ENCODE peak calls at places on chromosome 2, in six cellular contexts. K, C, O, Y, F and A are unnamed samples.

GRCh38 chr2:158539176-158539895 is 82.6 kb downstream of the PKP4 start:
- DNase-seq in K (no peak), C (no peak), O (peak), Y (no peak), F (peak), A (no peak)

GRCh38 chr2:186570587-186570986 is 19.3 kb upstream of the ITGAV start:
- DNase-seq in K (peak), C (no peak), O (no peak), Y (no peak), F (peak), A (no peak)

GRCh38 chr2:206488623-206489022 is 45.3 kb downstream of the ADAM23 start:
- DNase-seq in K (no peak), C (no peak), O (no peak), Y (no peak), F (no peak), A (no peak)

GRCh38 chr2:1625281-1626001 is 118.9 kb downstream of the PXDN start:
- DNase-seq in K (no peak), C (peak), O (no peak), Y (peak), F (peak), A (no peak)

GRCh38 chr2:28648147-28648546 is 103.5 kb upstream of the PPP1CB start:
- DNase-seq in K (no peak), C (no peak), O (no peak), Y (no peak), F (no peak), A (no peak)

GRCh38 chr2:240136013-240136670 is at the start of gene COPS9:
- DNase-seq in K (peak), C (peak), O (peak), Y (peak), F (peak), A (peak)

GRCh38 chr2:161552015-161552414 is 72.2 kb upstream of the SLC4A10 start:
- DNase-seq in K (no peak), C (no peak), O (no peak), Y (no peak), F (peak), A (no peak)

GRCh38 chr2:99818842-99819241 is 323.5 kb downstream of the AFF3 start:
- DNase-seq in K (no peak), C (no peak), O (no peak), Y (no peak), F (peak), A (no peak)

GRCh38 chr2:214481204-214481603 is 70.3 kb downstream of the VWC2L start:
- DNase-seq in K (no peak), C (no peak), O (no peak), Y (no peak), F (peak), A (no peak)

GRCh38 chr2:217393585-217394032 is 533.7 kb upstream of the TNP1 start:
- DNase-seq in K (peak), C (peak), O (peak), Y (no peak), F (peak), A (no peak)

GRCh38 chr2:20074001-20074648 is 22.7 kb upstream of the LAPTM4A start:
- DNase-seq in K (peak), C (no peak), O (no peak), Y (no peak), F (no peak), A (no peak)

GRCh38 chr2:157872791-157873190 is 3.3 kb downstream of the ACVR1 start:
- DNase-seq in K (no peak), C (no peak), O (no peak), Y (no peak), F (no peak), A (no peak)

GRCh38 chr2:120480346-120480902 is 134.5 kb downstream of the INHBB start:
- DNase-seq in K (peak), C (no peak), O (no peak), Y (peak), F (no peak), A (no peak)

GRCh38 chr2:215104226-215104625 is 34.2 kb downstream of the ABCA12 start:
- DNase-seq in K (no peak), C (no peak), O (no peak), Y (no peak), F (no peak), A (no peak)

GRCh38 chr2:49296107-49296506 is 141.8 kb upstream of the FSHR start:
- DNase-seq in K (no peak), C (no peak), O (no peak), Y (no peak), F (no peak), A (no peak)

GRCh38 chr2:85413592-85414421 is 3.6 kb upstream of the CAPG start:
- DNase-seq in K (no peak), C (no peak), O (peak), Y (peak), F (peak), A (no peak)

GRCh38 chr2:218428846-218429558 is 10.1 kb downstream of the VIL1 start:
- DNase-seq in K (no peak), C (no peak), O (no peak), Y (peak), F (no peak), A (no peak)

GRCh38 chr2:102368461-102369109 is 13.0 kb downstream of the IL18R1 start:
- DNase-seq in K (no peak), C (no peak), O (no peak), Y (no peak), F (no peak), A (no peak)

GRCh38 chr2:120291464-120292311 is 39.0 kb downstream of the RALB start:
- DNase-seq in K (no peak), C (no peak), O (no peak), Y (no peak), F (peak), A (no peak)

GRCh38 chr2:223846524-223846923 is 9.1 kb upstream of the AP1S3 start:
- DNase-seq in K (no peak), C (no peak), O (no peak), Y (no peak), F (peak), A (no peak)

GRCh38 chr2:241901018-241901380 is 31.5 kb downstream of the RTP5 start:
- DNase-seq in K (no peak), C (no peak), O (no peak), Y (peak), F (no peak), A (no peak)

GRCh38 chr2:191637182-191638078 is 40.5 kb upstream of the NABP1 start:
- DNase-seq in K (no peak), C (no peak), O (no peak), Y (no peak), F (peak), A (peak)

GRCh38 chr2:71526131-71526530 is 72.8 kb downstream of the DYSF start:
- DNase-seq in K (no peak), C (no peak), O (no peak), Y (no peak), F (no peak), A (no peak)

GRCh38 chr2:233122541-233122940 is 62.4 kb downstream of the INPP5D start:
- DNase-seq in K (no peak), C (no peak), O (no peak), Y (peak), F (no peak), A (no peak)

GRCh38 chr2:223467194-223467593 is 135.0 kb downstream of the SCG2 start:
- DNase-seq in K (no peak), C (no peak), O (no peak), Y (no peak), F (peak), A (no peak)

GRCh38 chr2:27955762-27956161 is 65.2 kb downstream of the BABAM2 start:
- DNase-seq in K (no peak), C (no peak), O (no peak), Y (no peak), F (no peak), A (no peak)

GRCh38 chr2:19648583-19648982 is 253.2 kb downstream of the TTC32 start:
- DNase-seq in K (no peak), C (no peak), O (no peak), Y (no peak), F (peak), A (no peak)

GRCh38 chr2:44560352-44560751 is 198.6 kb downstream of the CAMKMT start:
- DNase-seq in K (peak), C (no peak), O (peak), Y (no peak), F (no peak), A (no peak)

GRCh38 chr2:1721706-1722483 is 22.4 kb downstream of the PXDN start:
- DNase-seq in K (no peak), C (no peak), O (no peak), Y (no peak), F (peak), A (no peak)

GRCh38 chr2:152200562-152201465 is 25.3 kb upstream of the STAM2 start:
- DNase-seq in K (peak), C (peak), O (peak), Y (peak), F (peak), A (no peak)

GRCh38 chr2:97678217-97678762 is 8.8 kb downstream of the C2orf92 start:
- DNase-seq in K (no peak), C (no peak), O (no peak), Y (no peak), F (no peak), A (no peak)

GRCh38 chr2:174527101-174527721 is 40.4 kb upstream of the GPR155 start:
- DNase-seq in K (no peak), C (no peak), O (no peak), Y (no peak), F (no peak), A (no peak)

GRCh38 chr2:174797792-174798276 is 33.6 kb upstream of the CHRNA1 start:
- DNase-seq in K (no peak), C (no peak), O (no peak), Y (no peak), F (peak), A (no peak)

GRCh38 chr2:17899871-17900270 is 21.4 kb downstream of the KCNS3 start:
- DNase-seq in K (no peak), C (no peak), O (no peak), Y (no peak), F (no peak), A (no peak)

GRCh38 chr2:2656046-2656715 is 325.1 kb upstream of the MYT1L start:
- DNase-seq in K (no peak), C (no peak), O (no peak), Y (no peak), F (no peak), A (no peak)

GRCh38 chr2:27320958-27321543 is 1.8 kb downstream of the MPV17 start:
- DNase-seq in K (peak), C (peak), O (peak), Y (peak), F (peak), A (no peak)

DNA sequence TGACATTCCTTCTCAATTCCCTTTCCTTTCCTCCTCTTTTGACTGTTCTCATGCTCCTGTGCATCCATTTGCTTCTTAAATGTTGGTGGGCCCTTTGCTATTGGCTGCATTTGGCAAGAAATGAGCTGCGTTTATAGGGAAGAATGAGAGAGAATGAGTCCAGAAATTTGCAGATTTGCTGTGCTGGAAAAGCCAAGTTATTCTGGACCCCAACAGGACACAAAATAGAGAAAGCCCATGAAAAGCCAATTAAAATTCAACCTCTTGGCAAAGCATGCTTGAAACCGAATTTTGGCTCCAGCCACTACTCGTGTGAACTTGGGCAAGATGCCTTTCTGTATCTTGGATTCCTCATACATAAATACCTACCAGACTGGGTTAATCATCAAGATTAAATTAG is 1.3 kb upstream of the SCLY start:
- DNase-seq in K (no peak), C (no peak), O (no peak), Y (no peak), F (no peak), A (no peak)
- H3K4me3 ChIP-seq in K (no peak), C (no peak), O (peak), Y (peak), F (peak), A (no peak)

GRCh38 chr2:230942920-230943896 is 18.2 kb upstream of the GPR55 start:
- DNase-seq in K (no peak), C (no peak), O (no peak), Y (no peak), F (no peak), A (no peak)
- H3K4me3 ChIP-seq in K (no peak), C (no peak), O (no peak), Y (no peak), F (no peak), A (no peak)

GRCh38 chr2:121791253-121791652 is 35.8 kb downstream of the TSN start:
- DNase-seq in K (no peak), C (no peak), O (no peak), Y (no peak), F (no peak), A (no peak)
- H3K4me3 ChIP-seq in K (no peak), C (no peak), O (no peak), Y (no peak), F (no peak), A (no peak)

GRCh38 chr2:130726614-130727180 is 2.2 kb upstream of the GPR148 start:
- DNase-seq in K (no peak), C (no peak), O (no peak), Y (no peak), F (no peak), A (no peak)

GRCh38 chr2:130728549-130729310 is at the start of gene GPR148:
- DNase-seq in K (no peak), C (no peak), O (no peak), Y (no peak), F (no peak), A (peak)

GRCh38 chr2:130729311-130730299 is 735 bp downstream of the GPR148 start:
- DNase-seq in K (no peak), C (no peak), O (no peak), Y (no peak), F (no peak), A (peak)

GRCh38 chr2:130727286-130727924 is 1.5 kb upstream of the GPR148 start:
- DNase-seq in K (peak), C (peak), O (peak), Y (peak), F (peak), A (peak)

GRCh38 chr2:130728007-130728454 is 839 bp upstream of the GPR148 start:
- DNase-seq in K (peak), C (no peak), O (peak), Y (no peak), F (no peak), A (no peak)
- H3K4me3 ChIP-seq in K (no peak), C (no peak), O (peak), Y (peak), F (peak), A (no peak)

GRCh38 chr2:5690231-5690630 is 2.0 kb upstream of the SOX11 start:
- DNase-seq in K (no peak), C (no peak), O (no peak), Y (no peak), F (no peak), A (no peak)
- H3K4me3 ChIP-seq in K (no peak), C (no peak), O (no peak), Y (no peak), F (no peak), A (no peak)

GRCh38 chr2:119282139-119282965 is 58.7 kb downstream of the STEAP3 start:
- DNase-seq in K (no peak), C (peak), O (no peak), Y (no peak), F (no peak), A (no peak)
- H3K4me3 ChIP-seq in K (no peak), C (no peak), O (no peak), Y (no peak), F (no peak), A (no peak)

GRCh38 chr2:131046580-131047274 is 46.5 kb downstream of the FAM168B start:
- DNase-seq in K (no peak), C (no peak), O (no peak), Y (no peak), F (no peak), A (no peak)

GRCh38 chr2:131047920-131048560 is 45.2 kb downstream of the FAM168B start:
- DNase-seq in K (peak), C (no peak), O (no peak), Y (no peak), F (no peak), A (no peak)

GRCh38 chr2:131048641-131049040 is 44.6 kb downstream of the FAM168B start:
- DNase-seq in K (peak), C (no peak), O (no peak), Y (no peak), F (no peak), A (no peak)

GRCh38 chr2:131045925-131046579 is 47.2 kb downstream of the FAM168B start:
- DNase-seq in K (no peak), C (no peak), O (no peak), Y (no peak), F (no peak), A (no peak)

DNA sequence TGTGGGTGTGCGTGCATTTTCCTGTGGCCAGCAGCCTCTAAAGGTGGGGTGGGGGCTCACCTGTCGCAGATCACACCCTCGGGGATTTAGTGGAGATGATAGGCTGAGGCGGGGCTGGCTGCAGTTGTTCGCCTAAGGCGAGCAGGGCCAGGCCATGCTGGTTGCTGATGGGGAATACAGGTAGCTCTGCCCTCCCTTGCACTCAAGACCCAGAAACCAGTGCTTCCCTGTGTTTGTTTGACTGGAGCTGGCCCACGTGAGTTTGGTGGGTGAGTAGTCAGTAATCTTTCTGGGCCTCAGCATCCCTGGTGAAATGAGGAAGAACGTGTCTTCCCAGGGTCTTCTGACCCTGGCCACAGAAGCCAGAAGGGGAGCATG is 46.0 kb downstream of the FAM168B start:
- DNase-seq in K (no peak), C (no peak), O (no peak), Y (no peak), F (no peak), A (no peak)
- H3K4me3 ChIP-seq in K (no peak), C (no peak), O (no peak), Y (no peak), F (no peak), A (no peak)

GRCh38 chr2:11051280-11051679 is 104.0 kb upstream of the SLC66A3 start:
- DNase-seq in K (no peak), C (no peak), O (no peak), Y (no peak), F (no peak), A (no peak)
- H3K4me3 ChIP-seq in K (no peak), C (no peak), O (no peak), Y (no peak), F (no peak), A (no peak)

DNA sequence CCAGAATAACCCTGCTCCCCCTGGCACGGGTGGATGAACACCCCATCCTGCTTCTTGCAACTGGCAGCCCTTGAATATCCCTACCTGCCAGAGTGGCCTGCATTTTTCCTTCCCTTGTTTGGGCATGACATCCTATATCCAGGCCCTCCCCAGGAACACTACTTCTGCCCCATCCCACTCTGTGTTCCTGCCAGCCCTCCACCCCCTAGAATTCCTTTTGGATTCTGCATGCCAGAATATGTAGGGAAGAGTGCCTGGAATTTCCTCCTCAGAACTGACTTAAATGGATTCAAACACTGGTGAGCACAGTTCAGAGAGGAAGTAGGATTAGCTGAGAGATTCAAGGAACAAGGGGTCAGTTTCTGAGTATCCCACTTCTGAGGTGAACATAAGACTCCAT is 123.5 kb upstream of the PELI1 start:
- DNase-seq in K (no peak), C (no peak), O (no peak), Y (no peak), F (no peak), A (no peak)
- H3K4me3 ChIP-seq in K (no peak), C (no peak), O (no peak), Y (no peak), F (no peak), A (no peak)